ENCODE peak calls at places on chromosome 19, in ten cellular contexts. Q, M, U, G, V, Z, T, Y, O and H are unnamed samples.

GRCh38 chr19:55340784-55341147 is 1.1 kb downstream of the KMT5C start:
- DNase-seq in Q (peak; percentile 38), M (no peak), U (no peak), G (no peak), V (peak; percentile 25), Z (peak; percentile 83), T (no peak), Y (no peak), O (no peak), H (no peak)

GRCh38 chr19:10332158-10332964 is 968 bp downstream of the RAVER1 start:
- DNase-seq in Q (no peak), M (no peak), U (peak; percentile 74), G (no peak), V (no peak), Z (no peak), T (no peak), Y (no peak), O (no peak), H (no peak)

GRCh38 chr19:42313096-42313839 is at the start of gene TMEM145:
- DNase-seq in Q (peak; percentile 65), M (peak; percentile 78), U (no peak), G (no peak), V (peak; percentile 49), Z (no peak), T (peak; percentile 43), Y (no peak), O (no peak), H (peak; percentile 74)

GRCh38 chr19:18009412-18010066 is 1.6 kb downstream of the ARRDC2 start:
- DNase-seq in Q (no peak), M (no peak), U (no peak), G (peak; percentile 15), V (no peak), Z (no peak), T (no peak), Y (no peak), O (no peak), H (no peak)

GRCh38 chr19:33749016-33749415 is 47.7 kb upstream of the KCTD15 start:
- DNase-seq in Q (no peak), M (no peak), U (no peak), G (no peak), V (no peak), Z (no peak), T (no peak), Y (no peak), O (no peak), H (no peak)

GRCh38 chr19:13869324-13869723 is 7.6 kb upstream of the NANOS3 start:
- DNase-seq in Q (no peak), M (no peak), U (no peak), G (no peak), V (no peak), Z (no peak), T (no peak), Y (no peak), O (no peak), H (no peak)

GRCh38 chr19:11373885-11374448 is 499 bp upstream of the SWSAP1 start:
- DNase-seq in Q (no peak), M (peak; percentile 41), U (no peak), G (peak; percentile 31), V (no peak), Z (no peak), T (no peak), Y (peak; percentile 28), O (no peak), H (no peak)

GRCh38 chr19:6509118-6509971 is 7.2 kb upstream of the TUBB4A start:
- DNase-seq in Q (no peak), M (no peak), U (no peak), G (no peak), V (no peak), Z (peak; percentile 87), T (no peak), Y (no peak), O (no peak), H (peak; percentile 81)

GRCh38 chr19:49758292-49758691 is 4.8 kb downstream of the TSKS start:
- DNase-seq in Q (no peak), M (no peak), U (no peak), G (no peak), V (no peak), Z (no peak), T (no peak), Y (no peak), O (no peak), H (no peak)

GRCh38 chr19:291561-292280 is 518 bp upstream of the PLPP2 start:
- DNase-seq in Q (no peak), M (peak; percentile 22), U (peak; percentile 51), G (no peak), V (no peak), Z (no peak), T (no peak), Y (no peak), O (no peak), H (no peak)

GRCh38 chr19:40695881-40696280 is 5.4 kb upstream of the NUMBL start:
- DNase-seq in Q (no peak), M (no peak), U (no peak), G (no peak), V (no peak), Z (no peak), T (no peak), Y (no peak), O (no peak), H (no peak)

GRCh38 chr19:29311391-29311790 is 98.4 kb upstream of the UQCRFS1 start:
- DNase-seq in Q (no peak), M (no peak), U (no peak), G (no peak), V (no peak), Z (no peak), T (no peak), Y (no peak), O (no peak), H (no peak)

GRCh38 chr19:10797541-10798256 is 38.3 kb downstream of the TMED1 start:
- DNase-seq in Q (no peak), M (peak; percentile 82), U (peak; percentile 66), G (no peak), V (no peak), Z (peak; percentile 88), T (no peak), Y (no peak), O (no peak), H (no peak)

GRCh38 chr19:27966390-27966816 is 1246.5 kb downstream of the UQCRFS1 start:
- DNase-seq in Q (peak; percentile 16), M (no peak), U (no peak), G (no peak), V (no peak), Z (no peak), T (no peak), Y (no peak), O (no peak), H (no peak)

GRCh38 chr19:4870025-4870700 is 2.7 kb upstream of the PLIN3 start:
- DNase-seq in Q (peak; percentile 67), M (no peak), U (peak; percentile 81), G (peak; percentile 35), V (no peak), Z (peak; percentile 76), T (peak; percentile 50), Y (peak; percentile 28), O (peak; percentile 85), H (no peak)

GRCh38 chr19:1177322-1178114 is 3.5 kb upstream of the SBNO2 start:
- DNase-seq in Q (no peak), M (no peak), U (no peak), G (no peak), V (no peak), Z (no peak), T (peak; percentile 45), Y (peak; percentile 40), O (peak; percentile 96), H (peak; percentile 84)

GRCh38 chr19:47391510-47392223 is 27.7 kb downstream of the MEIS3 start:
- DNase-seq in Q (peak; percentile 73), M (peak; percentile 85), U (peak; percentile 88), G (peak; percentile 34), V (peak; percentile 94), Z (peak; percentile 94), T (peak; percentile 77), Y (peak; percentile 53), O (peak; percentile 32), H (peak; percentile 84)

GRCh38 chr19:47483800-47484690 is at the start of gene KPTN:
- DNase-seq in Q (peak; percentile 82), M (peak; percentile 97), U (peak; percentile 94), G (peak; percentile 88), V (peak; percentile 93), Z (peak; percentile 97), T (peak; percentile 87), Y (peak; percentile 74), O (peak; percentile 72), H (peak; percentile 96)

GRCh38 chr19:44737238-44738160 is 11.0 kb upstream of the BCL3 start:
- DNase-seq in Q (no peak), M (peak; percentile 65), U (no peak), G (no peak), V (no peak), Z (peak; percentile 43), T (no peak), Y (no peak), O (no peak), H (no peak)

GRCh38 chr19:42028304-42029216 is 34.5 kb upstream of the ATP1A3 start:
- DNase-seq in Q (no peak), M (no peak), U (no peak), G (no peak), V (peak; percentile 33), Z (no peak), T (no peak), Y (no peak), O (no peak), H (no peak)

GRCh38 chr19:45607071-45608029 is 5.3 kb upstream of the GPR4 start:
- DNase-seq in Q (peak; percentile 32), M (peak; percentile 56), U (peak; percentile 86), G (no peak), V (peak; percentile 86), Z (peak; percentile 84), T (peak; percentile 79), Y (peak; percentile 12), O (peak; percentile 32), H (peak; percentile 90)

GRCh38 chr19:38647966-38648788 is 728 bp downstream of the ACTN4 start:
- DNase-seq in Q (no peak), M (no peak), U (no peak), G (no peak), V (no peak), Z (no peak), T (no peak), Y (no peak), O (no peak), H (no peak)

GRCh38 chr19:13094771-13095392 is 7.8 kb downstream of the LYL1 start:
- DNase-seq in Q (no peak), M (peak; percentile 68), U (peak; percentile 76), G (no peak), V (no peak), Z (peak; percentile 92), T (no peak), Y (no peak), O (no peak), H (no peak)

GRCh38 chr19:52896431-52897148 is 845 bp downstream of the ZNF320 start:
- DNase-seq in Q (peak; percentile 67), M (peak; percentile 43), U (peak; percentile 69), G (no peak), V (peak; percentile 7), Z (no peak), T (peak; percentile 71), Y (no peak), O (peak; percentile 3), H (peak; percentile 79)

GRCh38 chr19:19482785-19483625 is 32.3 kb downstream of the TSSK6 start:
- DNase-seq in Q (no peak), M (no peak), U (no peak), G (no peak), V (no peak), Z (no peak), T (no peak), Y (no peak), O (no peak), H (peak; percentile 57)

GRCh38 chr19:50922316-50922853 is 11.2 kb upstream of the KLK4 start:
- DNase-seq in Q (peak; percentile 90), M (peak; percentile 88), U (peak; percentile 86), G (peak; percentile 47), V (peak; percentile 80), Z (peak; percentile 90), T (peak; percentile 76), Y (no peak), O (peak; percentile 46), H (peak; percentile 80)

GRCh38 chr19:18427752-18428131 is 8.5 kb downstream of the SSBP4 start:
- DNase-seq in Q (no peak), M (no peak), U (no peak), G (no peak), V (no peak), Z (no peak), T (no peak), Y (no peak), O (no peak), H (no peak)

GRCh38 chr19:55118401-55118991 is 1.1 kb upstream of the PPP1R12C start:
- DNase-seq in Q (peak; percentile 27), M (no peak), U (peak; percentile 70), G (no peak), V (peak; percentile 34), Z (peak; percentile 79), T (no peak), Y (no peak), O (no peak), H (no peak)